ENCODE peak calls at places on chromosomes 2 and 18, in five cellular contexts. U is uterus, S is keratinocyte, A is pancreas, L is A549. P is an unnamed sample.
A peak's percentile ranks its signal among the peaks of the same experiment; 100 is the strongest.

GRCh38 chr18:39959839-39960238 is 1995.2 kb upstream of the PIK3C3 start:
- DNase-seq in U (no peak), S (no peak), A (no peak), L (no peak), P (no peak)

GRCh38 chr2:69992310-69993047 is 31.0 kb upstream of the ASPRV1 start:
- DNase-seq in U (no peak), S (no peak), A (no peak), L (no peak), P (no peak)

GRCh38 chr2:144834954-144835633 is 315.2 kb upstream of the ZEB2 start:
- DNase-seq in U (peak; percentile 19), S (no peak), A (no peak), L (peak; percentile 37), P (no peak)

GRCh38 chr2:75403991-75404428 is 156.7 kb downstream of the EVA1A start:
- DNase-seq in U (no peak), S (no peak), A (no peak), L (peak; percentile 65), P (no peak)

GRCh38 chr2:235594041-235594440 is 100.2 kb downstream of the AGAP1 start:
- DNase-seq in U (no peak), S (peak; percentile 35), A (no peak), L (peak; percentile 84), P (no peak)

GRCh38 chr2:10487144-10488104 is 39.3 kb upstream of the ODC1 start:
- DNase-seq in U (no peak), S (no peak), A (no peak), L (peak; percentile 70), P (no peak)

GRCh38 chr2:203534486-203535077 is 519 bp downstream of the RAPH1 start:
- DNase-seq in U (peak; percentile 30), S (no peak), A (no peak), L (peak; percentile 9), P (no peak)

GRCh38 chr2:201006704-201007103 is 43.2 kb upstream of the ORC2 start:
- DNase-seq in U (no peak), S (no peak), A (no peak), L (no peak), P (no peak)

GRCh38 chr18:35817604-35818352 is 154.7 kb upstream of the RMP24 start:
- DNase-seq in U (no peak), S (no peak), A (peak; percentile 15), L (no peak), P (no peak)

GRCh38 chr2:190847504-190848201 is 33.0 kb upstream of the GLS start:
- DNase-seq in U (no peak), S (no peak), A (no peak), L (peak; percentile 46), P (no peak)

GRCh38 chr2:38580237-38580636 is 22.5 kb downstream of the HNRNPLL start:
- DNase-seq in U (no peak), S (no peak), A (no peak), L (no peak), P (no peak)

DNA sequence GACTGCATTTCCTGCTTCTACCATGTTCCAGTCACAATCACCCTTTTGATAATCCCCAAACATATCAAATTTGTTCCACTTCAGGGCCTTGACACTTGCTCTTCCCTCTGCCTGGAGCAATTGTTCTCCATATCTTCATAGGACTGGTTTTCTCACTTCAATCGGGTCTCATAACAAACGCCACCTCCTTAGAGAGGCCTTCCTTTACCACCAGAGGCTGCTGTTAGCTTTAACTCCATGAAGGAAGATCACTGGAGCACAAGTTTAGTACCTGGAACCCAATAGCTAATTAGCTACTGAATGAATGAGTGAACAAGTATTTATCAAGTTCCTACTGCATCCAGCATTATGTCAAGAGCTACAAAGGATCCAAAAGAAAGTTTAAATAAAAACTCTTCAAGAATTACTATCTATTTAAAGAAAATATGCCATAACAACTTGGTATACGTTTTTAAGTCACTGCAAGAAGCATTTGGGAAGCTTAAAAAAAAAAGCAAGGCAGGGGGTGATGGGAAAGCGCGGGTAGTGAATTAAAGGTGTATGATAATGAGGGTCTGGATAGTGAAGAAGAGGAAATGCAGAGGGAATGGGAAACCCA is 58.8 kb downstream of the BAZ2B start:
- DNase-seq in U (no peak), S (no peak), A (no peak), L (peak; percentile 39), P (no peak)
- TF ChIP-seq CTCF in U (peak; percentile 25), S (peak; percentile 57), A (no peak), L (peak; percentile 39), P (peak; percentile 40)

DNA sequence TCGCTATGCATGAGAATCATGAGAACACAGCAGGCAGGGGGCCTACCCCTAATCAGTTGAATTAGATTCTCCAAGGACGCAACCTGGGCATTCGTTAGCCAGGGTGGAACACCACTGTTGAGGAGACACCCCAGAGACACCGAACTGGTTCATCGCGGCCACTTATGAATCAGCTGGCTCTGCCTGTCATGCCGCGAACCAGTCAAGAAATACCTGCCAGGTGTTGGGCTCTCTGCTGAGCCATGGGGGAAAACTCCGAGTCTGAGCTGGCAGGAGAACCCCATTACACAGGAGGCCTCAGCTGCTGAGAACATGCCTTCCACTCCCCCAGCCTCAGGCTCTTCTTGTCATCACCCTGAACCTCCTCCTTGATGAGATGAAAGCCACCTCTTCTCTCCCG is 184.3 kb downstream of the SMAD7 start:
- DNase-seq in U (no peak), S (no peak), A (no peak), L (no peak), P (no peak)
- H3K4me1 ChIP-seq in U (no peaks in the 10 kb centered on the region), S (peaks cover 13% of the 10 kb centered on the region), A (no peaks in the 10 kb centered on the region), L (no peaks in the 10 kb centered on the region), P (peaks cover 7% of the 10 kb centered on the region)

DNA sequence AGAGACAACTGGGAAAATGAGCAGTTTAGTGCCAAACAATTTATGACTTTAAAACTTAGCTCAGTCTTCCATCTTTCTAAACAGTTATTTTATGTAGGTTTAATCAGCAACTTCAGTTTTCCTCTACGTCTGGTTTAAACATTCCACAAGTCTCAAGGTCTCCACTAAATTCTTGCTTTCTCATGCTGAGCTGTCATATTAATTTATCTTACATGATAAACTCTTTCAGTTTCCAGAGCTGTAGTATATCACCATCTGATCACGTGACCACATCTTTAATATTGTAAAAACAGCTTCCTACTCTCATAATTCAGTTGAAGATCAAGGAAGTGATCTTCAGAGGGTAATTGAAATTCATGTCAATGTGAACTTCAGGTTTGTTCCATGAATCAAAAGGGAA is 158.6 kb downstream of the ZNF804A start:
- DNase-seq in U (no peak), S (no peak), A (no peak), L (peak; percentile 4), P (no peak)
- H3K4me3 ChIP-seq in U (no peak overlapping the region), S (no peak overlapping the region), A (no peak overlapping the region), L (no peak overlapping the region), P (no peak overlapping the region)

GRCh38 chr18:21704603-21705364 is at the start of gene ABHD3:
- DNase-seq in U (peak; percentile 90), S (no peak), A (peak; percentile 94), L (peak; percentile 85), P (peak; percentile 98)
- TF ChIP-seq CTCF in U (peak; percentile 60), S (peak; percentile 59), A (peak; percentile 22), L (no peak), P (peak; percentile 55)

GRCh38 chr2:226115102-226115831 is 684.4 kb downstream of the IRS1 start:
- DNase-seq in U (no peak), S (peak; percentile 90), A (no peak), L (peak; percentile 92), P (no peak)

GRCh38 chr2:226115832-226116200 is 683.8 kb downstream of the IRS1 start:
- DNase-seq in U (no peak), S (no peak), A (no peak), L (peak; percentile 70), P (no peak)

GRCh38 chr2:226116346-226116745 is 683.3 kb downstream of the IRS1 start:
- DNase-seq in U (no peak), S (no peak), A (no peak), L (no peak), P (no peak)

GRCh38 chr2:226118471-226119429 is 680.9 kb downstream of the IRS1 start:
- DNase-seq in U (peak; percentile 52), S (peak; percentile 77), A (no peak), L (peak; percentile 91), P (no peak)

GRCh38 chr2:226117506-226118065 is 682.0 kb downstream of the IRS1 start:
- DNase-seq in U (no peak), S (no peak), A (no peak), L (no peak), P (no peak)
- H3K4me1 ChIP-seq in U (no peaks in the 10 kb centered on the region), S (peaks cover 49% of the 10 kb centered on the region), A (no peaks in the 10 kb centered on the region), L (peaks cover 57% of the 10 kb centered on the region), P (peaks cover 6% of the 10 kb centered on the region)